ENCODE peak calls at places on chromosomes 7 and 10, in seven cellular contexts. V is mesendoderm, H is IMR-90, O is H9, I is trophoblast cell, R is H1, N is mesenchymal stem cell. J is an unnamed sample.

GRCh38 chr10:19046709-19047108 is 1.9 kb upstream of the MALRD1 start:
- DNase-seq in I (no peak), H (no peak), O (no peak), V (no peak), R (no peak), N (no peak), J (no peak)

GRCh38 chr10:75429159-75429827 is 2.1 kb upstream of the LRMDA start:
- DNase-seq in V (no peak), H (no peak), I (no peak), R (no peak), O (no peak), N (no peak), J (no peak)

GRCh38 chr10:30556189-30556588 is 73.4 kb downstream of the LYZL2 start:
- DNase-seq in R (no peak), I (no peak), H (no peak), N (no peak), O (no peak), V (no peak), J (no peak)

GRCh38 chr10:33460461-33461294 is 126.2 kb upstream of the NRP1 start:
- DNase-seq in O (no peak), R (no peak), I (no peak), H (peak), N (peak), V (peak), J (no peak)

GRCh38 chr7:121012919-121013318 is 24.4 kb downstream of the CPED1 start:
- DNase-seq in O (no peak), H (no peak), R (no peak), N (no peak), V (no peak), I (no peak), J (no peak)

GRCh38 chr10:124346831-124347230 is 71.9 kb downstream of the OAT start:
- DNase-seq in R (no peak), I (no peak), H (no peak), O (peak), V (no peak), N (no peak), J (no peak)

GRCh38 chr10:73920084-73920483 is 9.2 kb downstream of the PLAU start:
- DNase-seq in I (peak), H (no peak), V (peak), N (peak), O (no peak), R (no peak), J (no peak)

GRCh38 chr7:80428161-80429054 is 83.5 kb downstream of the GNAT3 start:
- DNase-seq in V (peak), O (peak), H (peak), I (peak), N (peak), R (no peak), J (peak)

GRCh38 chr10:88041243-88042161 is 178.1 kb downstream of the PTEN start:
- DNase-seq in N (peak), R (no peak), I (no peak), O (no peak), H (peak), V (no peak), J (no peak)

GRCh38 chr10:133162910-133163856 is 3.2 kb downstream of the KNDC1 start:
- DNase-seq in I (no peak), O (no peak), N (no peak), V (no peak), R (no peak), H (no peak), J (no peak)

GRCh38 chr10:133165556-133166503 is 5.8 kb downstream of the KNDC1 start:
- DNase-seq in O (no peak), I (no peak), R (no peak), V (no peak), N (no peak), H (no peak), J (no peak)

GRCh38 chr10:133163889-133164815 is 4.1 kb downstream of the KNDC1 start:
- DNase-seq in O (peak), N (no peak), R (no peak), H (no peak), I (no peak), V (no peak), J (no peak)

GRCh38 chr10:133166504-133166827 is 6.4 kb downstream of the KNDC1 start:
- DNase-seq in R (no peak), I (no peak), N (no peak), V (no peak), H (no peak), O (no peak), J (no peak)

GRCh38 chr10:133164816-133165555 is 5.0 kb downstream of the KNDC1 start:
- DNase-seq in I (no peak), N (no peak), R (no peak), O (no peak), V (no peak), H (no peak), J (no peak)
- H3K23ac ChIP-seq in I (no peak), N (no peak), R (no peak), O (no peak), V (no peak), H (no peak), J (peak)

GRCh38 chr7:31875424-31875823 is 188.4 kb downstream of the PPP1R17 start:
- DNase-seq in R (no peak), N (no peak), H (no peak), V (peak), O (no peak), I (no peak), J (no peak)

GRCh38 chr7:31878875-31879274 is 191.3 kb downstream of the PDE1C start:
- DNase-seq in V (no peak), I (no peak), O (no peak), N (no peak), H (no peak), R (no peak), J (no peak)

GRCh38 chr7:31873816-31874597 is 187.0 kb downstream of the PPP1R17 start:
- DNase-seq in V (no peak), I (no peak), O (no peak), R (no peak), H (no peak), N (no peak), J (no peak)

GRCh38 chr7:31874631-31875374 is 187.8 kb downstream of the PPP1R17 start:
- DNase-seq in O (no peak), H (no peak), I (no peak), R (no peak), N (no peak), V (no peak), J (no peak)
- H3K27ac ChIP-seq in O (no peak), H (no peak), I (no peak), R (no peak), N (no peak), V (peak), J (no peak)

GRCh38 chr10:69248117-69248730 is 28.1 kb downstream of the HKDC1 start:
- DNase-seq in I (no peak), R (no peak), V (no peak), H (no peak), N (no peak), O (no peak), J (no peak)
- H3K23ac ChIP-seq in I (no peak), R (no peak), V (no peak), H (no peak), N (no peak), O (no peak), J (peak)

GRCh38 chr10:110820321-110820814 is 51.4 kb upstream of the PDCD4 start:
- DNase-seq in R (no peak), H (no peak), O (no peak), V (no peak), N (no peak), I (no peak), J (no peak)
- H3K27ac ChIP-seq in R (no peak), H (no peak), O (no peak), V (no peak), N (no peak), I (no peak), J (no peak)

GRCh38 chr10:90906596-90906995 is 14.3 kb downstream of the ANKRD1 start:
- DNase-seq in V (no peak), R (no peak), O (no peak), N (no peak), H (no peak), I (no peak), J (no peak)
- H3K23ac ChIP-seq in V (no peak), R (no peak), O (no peak), N (no peak), H (no peak), I (no peak), J (no peak)

DNA sequence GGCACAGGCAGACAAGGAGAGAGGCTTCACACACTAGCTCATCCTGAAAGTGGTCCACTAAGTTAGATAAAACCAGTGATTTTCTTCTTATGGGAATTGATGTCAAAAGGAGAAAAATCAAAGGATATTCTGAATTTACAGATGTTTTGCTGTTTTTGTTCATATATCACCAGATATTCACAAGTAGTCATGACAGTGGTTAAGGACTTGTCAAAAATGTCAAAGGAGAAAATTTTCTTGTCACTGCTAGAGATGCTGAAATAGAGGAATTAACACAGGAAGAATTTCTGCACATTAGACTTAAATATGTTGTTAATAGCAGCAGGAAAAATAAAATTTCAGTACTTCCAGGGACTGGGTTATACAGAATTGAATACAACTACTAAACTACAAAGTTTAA is 78.3 kb downstream of the PRTFDC1 start:
- DNase-seq in H (no peak), O (no peak), I (no peak), N (no peak), V (no peak), R (no peak), J (no peak)
- H3K27ac ChIP-seq in H (no peak), O (no peak), I (peak), N (no peak), V (no peak), R (no peak), J (no peak)

DNA sequence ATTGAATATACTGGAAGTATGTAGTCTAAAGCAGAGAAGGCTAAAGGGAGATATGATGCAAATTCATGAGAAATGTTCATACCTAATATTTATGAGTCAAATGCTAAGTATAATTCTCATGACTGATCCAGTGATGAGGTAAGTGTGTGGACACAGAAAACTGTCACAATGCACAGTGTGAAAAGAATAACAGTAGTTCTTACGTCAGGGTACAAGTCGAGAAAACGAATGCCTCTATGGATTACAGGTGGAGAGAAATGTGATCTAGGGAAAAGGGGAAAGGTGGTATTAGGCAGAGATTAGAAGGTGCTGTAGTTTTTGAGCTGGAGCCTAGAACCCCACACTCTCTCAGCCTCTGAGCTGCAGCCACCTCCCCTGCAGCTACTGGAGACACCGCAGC is 542.0 kb downstream of the CNTNAP2 start:
- DNase-seq in O (no peak), H (no peak), R (no peak), V (no peak), I (no peak), N (no peak), J (no peak)
- H3K23ac ChIP-seq in O (no peak), H (no peak), R (no peak), V (no peak), I (no peak), N (no peak), J (no peak)

DNA sequence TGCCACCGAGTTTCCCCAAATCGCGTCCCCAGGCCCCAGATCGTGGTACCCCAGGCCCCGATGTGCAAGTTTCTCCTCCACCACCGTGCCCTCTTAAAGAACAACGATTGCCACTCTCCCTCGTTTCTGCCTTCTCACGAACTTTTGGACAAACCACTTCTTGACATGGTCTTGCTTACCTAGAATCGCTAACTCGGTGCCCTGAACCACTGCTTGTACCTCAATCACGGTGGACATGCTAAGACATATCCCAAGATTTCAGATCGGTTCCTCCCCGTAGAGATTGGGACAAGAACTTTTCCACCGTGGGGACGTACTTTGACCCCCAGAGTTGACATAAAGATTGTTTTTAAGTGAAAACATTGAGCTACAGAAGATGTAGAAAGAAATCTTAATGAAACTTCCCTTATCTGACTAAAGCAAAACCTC is 477 bp upstream of the ZC3HAV1 start:
- DNase-seq in R (no peak), H (no peak), V (no peak), I (no peak), N (no peak), O (no peak), J (no peak)
- H3K27ac ChIP-seq in R (no peak), H (peak), V (peak), I (no peak), N (peak), O (no peak), J (no peak)

DNA sequence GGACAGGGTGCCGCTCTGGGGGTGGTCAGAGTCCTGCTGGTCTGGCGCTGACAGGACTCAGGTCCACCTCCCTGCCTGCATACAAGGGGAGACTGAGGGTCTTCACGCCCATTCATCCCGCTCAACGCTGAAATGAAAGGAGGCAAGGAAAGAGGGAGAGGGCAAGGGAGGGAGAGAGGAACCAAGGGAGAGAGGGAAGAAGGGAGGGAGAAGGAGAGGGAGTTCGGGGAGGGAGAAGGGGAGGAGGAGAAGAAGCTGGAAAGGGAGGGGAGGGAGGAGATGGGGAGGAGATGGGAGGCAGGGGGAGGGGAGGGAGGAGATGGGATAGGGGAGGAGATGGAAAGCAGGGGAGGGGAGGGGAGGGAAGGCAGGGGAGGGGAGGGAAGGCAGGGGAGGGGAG is 69.4 kb upstream of the INPP5A start:
- DNase-seq in V (no peak), O (no peak), H (no peak), N (no peak), R (no peak), I (no peak), J (no peak)
- H3K23ac ChIP-seq in V (no peak), O (no peak), H (no peak), N (no peak), R (no peak), I (no peak), J (no peak)

DNA sequence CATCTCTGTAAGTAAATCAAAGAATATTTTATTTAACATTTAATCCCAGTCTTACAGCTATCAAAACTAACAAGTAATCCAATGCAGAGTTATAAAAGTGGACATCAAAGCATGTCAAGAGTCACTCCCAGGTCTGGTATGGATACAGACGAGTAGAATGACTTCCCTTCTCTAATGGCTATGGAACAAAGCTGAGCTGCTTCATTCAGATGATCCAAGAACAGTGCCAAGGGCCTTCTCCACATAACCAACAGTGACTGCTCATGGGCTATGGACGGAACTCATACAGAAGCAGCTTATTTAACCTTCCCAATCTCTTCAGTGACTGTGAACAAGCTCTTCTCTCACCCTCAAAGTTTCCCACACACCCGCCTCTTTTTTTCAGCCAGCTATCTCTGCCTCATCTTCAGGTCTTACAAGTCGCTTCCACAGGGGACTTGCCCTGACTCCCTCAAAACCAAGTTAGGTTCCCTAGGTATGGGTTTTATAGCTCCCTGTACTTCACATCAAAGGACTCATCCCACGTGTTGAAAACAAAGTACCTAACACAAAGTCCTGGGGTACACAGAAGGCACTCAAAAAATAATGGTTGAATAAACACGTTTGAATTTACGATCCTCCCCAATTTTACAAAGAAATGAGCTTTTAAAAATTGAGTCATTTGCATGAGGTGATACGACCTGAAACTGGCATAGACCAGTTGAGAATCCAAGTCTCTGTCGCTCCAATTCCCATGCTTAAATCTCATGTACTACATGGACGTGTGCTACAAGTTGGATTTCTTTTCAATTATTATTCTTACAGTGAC is 3.1 kb downstream of the USP6NL start:
- DNase-seq in H (no peak), I (no peak), V (peak), N (no peak), O (no peak), R (no peak), J (no peak)
- H3K27ac ChIP-seq in H (no peak), I (no peak), V (no peak), N (no peak), O (no peak), R (no peak), J (no peak)